ENCODE peak calls at places on chromosomes 2 and 18, in ten cellular contexts. K is nephron progenitor cell, W is transverse colon, N is fibroblast of pulmonary artery, X is left lung, J is WTC11, M is gastrocnemius medialis, V is psoas muscle, S is fibroblast of mammary gland, P is kidney epithelial cell. G is an unnamed sample.
A peak's percentile ranks its signal among the peaks of the same experiment; 100 is the strongest.

GRCh38 chr18:10771053-10771709 is 245.4 kb downstream of the NAPG start:
- DNase-seq in K (no peak), W (no peak), N (peak; percentile 42), X (no peak), J (no peak), M (no peak), V (no peak), S (peak; percentile 16), P (no peak), G (peak; percentile 25)

GRCh38 chr2:75605770-75606535 is 40.6 kb upstream of the MRPL19 start:
- DNase-seq in K (no peak), W (no peak), N (peak; percentile 91), X (peak; percentile 58), J (no peak), M (no peak), V (no peak), S (peak; percentile 98), P (peak; percentile 93), G (no peak)

GRCh38 chr2:85813978-85814801 is 60.4 kb downstream of the ATOH8 start:
- DNase-seq in K (peak; percentile 94), W (peak; percentile 92), N (peak; percentile 91), X (peak; percentile 90), J (peak; percentile 96), M (peak; percentile 93), V (peak; percentile 96), S (peak; percentile 86), P (peak; percentile 39), G (peak; percentile 90)

GRCh38 chr2:3679180-3679579 is 21.2 kb downstream of the ALLC start:
- DNase-seq in K (no peak), W (no peak), N (no peak), X (no peak), J (no peak), M (no peak), V (no peak), S (no peak), P (no peak), G (no peak)

GRCh38 chr18:37641573-37641972 is 76.0 kb upstream of the CELF4 start:
- DNase-seq in K (no peak), W (no peak), N (peak; percentile 17), X (no peak), J (no peak), M (no peak), V (no peak), S (no peak), P (no peak), G (no peak)

GRCh38 chr2:158665536-158666302 is 129.4 kb upstream of the DAPL1 start:
- DNase-seq in K (no peak), W (no peak), N (peak; percentile 13), X (no peak), J (no peak), M (no peak), V (no peak), S (peak; percentile 49), P (no peak), G (no peak)

GRCh38 chr2:239811806-239812560 is 213.2 kb downstream of the NDUFA10 start:
- DNase-seq in K (no peak), W (no peak), N (no peak), X (no peak), J (peak; percentile 5), M (no peak), V (no peak), S (no peak), P (no peak), G (no peak)

GRCh38 chr2:85605406-85606115 is 3.1 kb upstream of the TMEM150A start:
- DNase-seq in K (no peak), W (no peak), N (peak; percentile 93), X (no peak), J (no peak), M (no peak), V (no peak), S (no peak), P (no peak), G (no peak)

GRCh38 chr2:233974530-233975071 is 57.4 kb downstream of the TRPM8 start:
- DNase-seq in K (no peak), W (no peak), N (peak; percentile 87), X (peak; percentile 69), J (no peak), M (peak; percentile 84), V (peak; percentile 70), S (peak; percentile 99), P (peak; percentile 100), G (no peak)

GRCh38 chr2:54350422-54350821 is 94.4 kb upstream of the TSPYL6 start:
- DNase-seq in K (no peak), W (no peak), N (no peak), X (no peak), J (no peak), M (no peak), V (no peak), S (no peak), P (no peak), G (no peak)

GRCh38 chr18:39958876-39959275 is 1996.2 kb upstream of the PIK3C3 start:
- DNase-seq in K (no peak), W (no peak), N (no peak), X (no peak), J (no peak), M (no peak), V (no peak), S (peak; percentile 28), P (no peak), G (no peak)

GRCh38 chr2:18286897-18287296 is 273.6 kb downstream of the RDH14 start:
- DNase-seq in K (no peak), W (no peak), N (no peak), X (no peak), J (no peak), M (no peak), V (no peak), S (no peak), P (no peak), G (no peak)

GRCh38 chr2:67808112-67808511 is 254.7 kb downstream of the C1D start:
- DNase-seq in K (no peak), W (no peak), N (no peak), X (no peak), J (no peak), M (no peak), V (no peak), S (no peak), P (no peak), G (no peak)

GRCh38 chr2:12716250-12717190 is at the start of gene TRIB2:
- DNase-seq in K (peak; percentile 85), W (peak; percentile 84), N (peak; percentile 94), X (peak; percentile 84), J (peak; percentile 78), M (peak; percentile 89), V (peak; percentile 94), S (peak; percentile 77), P (no peak), G (peak; percentile 82)
- TF ChIP-seq CTCF in K (no peak), W (no peak), N (no peak), X (no peak), J (peak; percentile 7), M (peak; percentile 28), V (no peak), S (no peak), P (no peak), G (no peak)

DNA sequence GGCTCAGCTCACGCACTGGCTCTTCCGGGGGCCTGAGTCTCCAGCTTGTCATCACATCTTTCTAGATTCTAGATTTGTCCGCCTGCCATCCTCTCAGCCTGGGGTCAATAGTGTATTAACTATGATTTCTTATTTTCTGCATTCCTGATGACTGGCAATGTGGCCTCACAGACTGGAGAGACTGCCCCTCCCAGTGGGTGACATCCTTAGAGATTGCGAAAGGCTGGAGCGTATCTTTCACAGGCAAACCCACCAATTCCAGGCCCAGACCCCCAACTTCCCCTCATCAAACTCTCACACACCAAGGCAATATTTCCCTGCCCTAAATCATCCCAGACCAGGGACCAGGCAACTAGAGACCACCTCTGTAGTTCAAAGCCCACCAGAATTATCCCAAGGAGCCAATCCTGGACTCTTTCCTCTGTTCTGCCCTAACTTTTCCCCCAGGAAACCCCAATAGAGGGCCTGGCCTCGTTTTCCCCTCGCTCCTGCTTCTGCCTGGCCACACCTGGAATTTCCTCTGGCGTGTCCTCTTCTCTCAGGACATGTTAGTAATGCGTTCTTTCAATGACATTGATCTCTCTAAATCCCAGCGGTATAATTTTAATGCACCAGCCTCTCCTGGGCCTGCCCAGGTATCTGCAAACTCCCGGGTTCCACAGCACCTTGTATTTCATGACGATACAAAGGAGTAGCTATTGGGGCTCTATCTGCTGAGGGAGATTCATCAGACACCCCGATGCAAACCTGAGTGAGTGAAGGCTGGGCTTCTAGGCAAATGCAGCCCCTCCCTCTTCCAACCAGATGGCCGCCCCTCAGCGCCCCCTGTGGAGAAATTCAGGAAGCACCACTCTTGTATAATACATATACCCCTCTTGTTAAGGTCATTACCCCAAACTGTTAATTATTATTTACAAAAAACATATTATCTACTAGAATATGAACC is 2.4 kb upstream of the KCNF1 start:
- DNase-seq in K (peak; percentile 77), W (no peak), N (no peak), X (no peak), J (peak; percentile 81), M (no peak), V (no peak), S (no peak), P (no peak), G (no peak)
- TF ChIP-seq CTCF in K (peak; percentile 80), W (no peak), N (peak; percentile 34), X (no peak), J (peak; percentile 66), M (no peak), V (no peak), S (peak; percentile 31), P (peak; percentile 58), G (no peak)

DNA sequence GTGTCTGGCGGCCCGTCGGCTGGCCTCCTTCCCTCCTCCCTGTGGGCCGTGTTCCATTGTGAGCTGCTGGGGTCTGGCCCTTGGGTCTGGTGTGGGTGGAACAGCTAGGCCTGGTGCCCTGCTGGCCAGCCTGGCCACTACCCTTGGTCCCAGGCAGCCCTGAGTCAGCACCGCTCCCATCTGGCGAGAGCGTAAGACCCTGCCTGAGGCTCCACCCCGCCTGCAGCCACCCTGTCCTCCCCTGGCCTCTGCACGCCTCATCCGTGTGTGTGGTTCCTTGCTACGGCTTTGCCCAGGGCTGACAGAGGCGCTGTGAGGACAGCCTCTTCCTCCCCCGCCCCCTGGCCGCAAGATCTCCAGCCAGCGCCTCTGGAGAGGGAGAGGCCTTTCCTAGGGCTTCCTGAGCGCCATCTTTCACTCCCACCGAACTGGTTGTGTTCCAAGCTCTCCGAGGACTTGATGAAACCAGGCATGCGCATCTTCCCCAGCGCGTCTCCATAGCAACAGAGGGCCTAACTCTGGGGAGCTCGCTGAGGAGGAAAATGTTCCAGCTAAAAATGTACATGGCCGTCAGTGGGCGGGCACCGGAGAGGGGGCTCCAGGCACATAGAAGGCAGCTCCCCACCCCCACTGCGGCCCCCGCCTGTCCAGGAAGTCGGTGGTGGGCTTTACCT is 83.0 kb downstream of the STPG4 start:
- DNase-seq in K (peak; percentile 44), W (peak; percentile 63), N (peak; percentile 99), X (peak; percentile 90), J (peak; percentile 36), M (peak; percentile 75), V (peak; percentile 91), S (peak; percentile 99), P (peak; percentile 70), G (no peak)
- TF ChIP-seq CTCF in K (no peak), W (no peak), N (peak; percentile 24), X (peak; percentile 29), J (no peak), M (no peak), V (no peak), S (peak; percentile 41), P (no peak), G (no peak)

DNA sequence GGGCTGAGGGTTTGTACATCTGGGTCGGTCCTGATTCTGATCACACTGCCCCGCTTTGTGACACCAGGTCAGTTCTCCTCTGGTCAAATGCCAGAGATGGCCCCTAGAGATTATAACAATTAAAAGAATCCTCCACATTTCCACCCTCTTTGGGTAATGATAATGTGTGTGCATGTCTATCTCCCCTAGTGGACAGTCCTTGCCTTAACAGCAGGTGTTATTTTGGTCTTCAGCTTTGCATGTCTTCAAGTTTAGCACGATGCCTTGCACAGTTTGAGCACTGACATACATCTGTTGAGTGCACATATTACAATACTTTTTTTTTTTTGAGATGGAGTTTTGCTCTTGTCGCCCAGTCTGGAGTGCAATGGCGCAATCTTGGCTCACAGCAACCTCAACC is 25.7 kb upstream of the COX7A2L start:
- DNase-seq in K (no peak), W (no peak), N (no peak), X (no peak), J (no peak), M (no peak), V (no peak), S (peak; percentile 10), P (no peak), G (peak; percentile 37)
- TF ChIP-seq CTCF in K (peak; percentile 29), W (peak; percentile 40), N (peak; percentile 44), X (peak; percentile 25), J (no peak), M (no peak), V (no peak), S (peak; percentile 50), P (peak; percentile 31), G (peak; percentile 39)

G was measured in GM20000.